ENCODE peak calls at places on chromosomes 3 and 15, in seven cellular contexts. A is neuronal stem cell, R is astrocyte, N is IMR-90, F is HepG2, O is DND-41, T is PC-3. E is an unnamed sample.

GRCh38 chr15:67184208-67184925 is 70.1 kb downstream of the AAGAB start:
- DNase-seq in R (no peak), A (no peak), T (no peak), O (no peak), N (no peak), F (no peak), E (no peak)

GRCh38 chr3:62293051-62293780 is 80.1 kb downstream of the FEZF2 start:
- DNase-seq in O (no peak), T (no peak), F (no peak), N (no peak), R (no peak), A (no peak), E (no peak)

GRCh38 chr3:14396293-14396692 is 6.1 kb upstream of the SLC6A6 start:
- DNase-seq in F (no peak), T (no peak), R (no peak), A (no peak), N (no peak), O (no peak), E (no peak)

GRCh38 chr3:65677486-65677885 is 361.2 kb downstream of the MAGI1 start:
- DNase-seq in N (no peak), A (no peak), F (no peak), T (no peak), R (peak; percentile 19), O (no peak), E (no peak)

GRCh38 chr15:101447561-101448071 is 41.9 kb downstream of the PCSK6 start:
- DNase-seq in F (no peak), R (no peak), A (no peak), N (no peak), T (no peak), O (no peak), E (no peak)

GRCh38 chr15:49045691-49046112 is 544 bp downstream of the SECISBP2L start:
- DNase-seq in F (peak; percentile 28), R (peak; percentile 43), T (peak; percentile 31), N (peak; percentile 21), A (no peak), O (peak; percentile 15), E (peak; percentile 40)

GRCh38 chr3:132180337-132180791 is 136.8 kb upstream of the ACP3 start:
- DNase-seq in T (peak; percentile 89), R (peak; percentile 34), A (peak; percentile 58), F (peak; percentile 38), O (peak; percentile 4), N (peak; percentile 66), E (peak; percentile 47)

GRCh38 chr3:192259661-192260060 is 467.7 kb downstream of the FGF12 start:
- DNase-seq in T (no peak), R (peak; percentile 36), N (no peak), F (no peak), A (no peak), O (no peak), E (peak; percentile 52)

GRCh38 chr3:170232266-170232665 is 10.0 kb downstream of the PRKCI start:
- DNase-seq in O (no peak), N (peak; percentile 21), A (no peak), R (peak; percentile 56), F (no peak), T (no peak), E (no peak)

GRCh38 chr3:151219056-151219455 is 16.0 kb upstream of the GPR171 start:
- DNase-seq in R (peak; percentile 89), O (no peak), N (peak; percentile 87), F (no peak), T (peak; percentile 84), A (no peak), E (peak; percentile 49)

GRCh38 chr15:79307251-79307650 is 3.7 kb upstream of the TMED3 start:
- DNase-seq in R (no peak), A (no peak), N (no peak), O (no peak), T (no peak), F (no peak), E (no peak)

GRCh38 chr3:193560870-193561269 is 6.2 kb upstream of the ATP13A4 start:
- DNase-seq in R (no peak), N (no peak), T (no peak), F (no peak), A (no peak), O (no peak), E (no peak)

GRCh38 chr3:142595581-142595950 is 627 bp upstream of the PLS1 start:
- DNase-seq in T (peak; percentile 86), R (peak; percentile 94), F (peak; percentile 74), N (peak; percentile 86), A (no peak), O (no peak), E (peak; percentile 95)

GRCh38 chr3:148815316-148815715 is 12.3 kb upstream of the CPB1 start:
- DNase-seq in O (no peak), F (no peak), A (no peak), N (no peak), R (no peak), T (no peak), E (no peak)

GRCh38 chr3:122416966-122417365 is 1.1 kb upstream of the WDR5B start:
- DNase-seq in N (no peak), T (no peak), F (no peak), A (no peak), R (no peak), O (no peak), E (peak; percentile 17)

GRCh38 chr3:115272036-115272824 is 125.1 kb upstream of the ZBTB20 start:
- DNase-seq in O (no peak), R (peak; percentile 92), T (no peak), N (peak; percentile 66), A (no peak), F (no peak), E (peak; percentile 93)

GRCh38 chr3:65006300-65006739 is 318.5 kb upstream of the ADAMTS9 start:
- DNase-seq in A (no peak), F (no peak), T (no peak), R (peak; percentile 72), O (no peak), N (peak; percentile 18), E (peak; percentile 75)

DNA sequence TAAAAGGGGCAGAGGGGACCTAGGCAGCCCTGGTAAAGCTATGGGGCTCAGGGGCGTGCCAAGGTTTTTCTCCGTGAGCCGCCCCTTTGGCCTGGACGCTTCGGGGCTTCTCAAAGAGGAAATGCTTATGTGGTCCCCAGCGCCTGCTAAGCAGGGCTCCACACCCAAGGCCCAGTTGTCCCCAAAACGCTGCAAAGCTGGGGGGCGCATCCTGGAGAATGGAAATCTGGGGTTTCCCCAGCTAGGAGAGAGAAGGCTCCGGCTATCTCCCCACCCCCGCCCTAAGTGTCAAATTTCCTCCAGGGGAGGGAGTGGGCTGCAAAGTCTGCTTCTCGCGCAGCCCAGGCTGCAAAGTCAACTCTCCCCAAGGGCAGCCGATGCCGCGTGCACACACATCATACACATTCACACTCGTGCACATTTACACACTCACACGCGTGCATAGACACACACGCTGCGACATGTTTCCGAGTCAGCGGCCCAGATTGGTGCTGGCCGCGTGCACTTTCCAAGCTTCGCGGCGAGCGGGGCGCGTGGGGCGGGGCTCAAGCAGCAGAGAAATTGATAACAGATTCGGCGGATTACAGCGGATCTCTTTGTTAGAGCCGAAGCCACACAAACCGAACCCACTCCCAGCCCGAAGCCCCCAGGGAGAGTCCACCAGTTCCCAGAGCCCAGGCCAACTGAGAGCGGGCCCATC is 4.5 kb downstream of the WNT5A start:
- DNase-seq in N (peak; percentile 79), T (no peak), O (no peak), F (no peak), A (peak; percentile 37), R (peak; percentile 63), E (peak; percentile 54)
- H3K4me3 ChIP-seq in N (peak overlapping the region; percentile 89), T (no peak overlapping the region), O (no peak overlapping the region), F (no peak overlapping the region), A (peak overlapping the region; percentile 78), R (peak overlapping the region; percentile 77), E (peak overlapping the region; percentile 65)

DNA sequence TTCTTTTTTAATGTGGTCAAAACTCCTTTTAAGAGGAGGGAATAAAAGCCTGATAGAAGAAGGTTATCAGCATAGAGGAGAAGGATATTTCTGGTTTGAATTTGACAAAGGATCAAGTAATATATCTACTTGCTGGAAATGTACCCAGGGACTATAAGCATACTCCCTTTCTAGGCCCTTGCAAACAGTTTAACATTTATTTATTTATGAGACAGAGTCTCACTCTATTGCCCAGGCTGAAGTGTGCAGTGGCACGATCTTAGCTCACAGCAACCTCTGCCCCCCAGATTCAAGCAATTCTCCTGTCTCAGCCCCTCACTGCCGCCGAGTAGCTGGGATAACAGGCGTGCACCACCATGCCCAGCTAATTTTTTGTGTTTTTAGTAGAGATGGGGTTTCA is 71.6 kb downstream of the SLMAP start:
- DNase-seq in R (no peak), F (no peak), T (no peak), O (no peak), N (no peak), A (no peak), E (no peak)
- H3K4me1 ChIP-seq in R (no peaks in the 10 kb centered on the region), F (peaks cover 44% of the 10 kb centered on the region), T (peaks cover 11% of the 10 kb centered on the region), O (no peaks in the 10 kb centered on the region), N (peaks cover 4% of the 10 kb centered on the region), A (peaks cover 2% of the 10 kb centered on the region), E (no peaks in the 10 kb centered on the region)

DNA sequence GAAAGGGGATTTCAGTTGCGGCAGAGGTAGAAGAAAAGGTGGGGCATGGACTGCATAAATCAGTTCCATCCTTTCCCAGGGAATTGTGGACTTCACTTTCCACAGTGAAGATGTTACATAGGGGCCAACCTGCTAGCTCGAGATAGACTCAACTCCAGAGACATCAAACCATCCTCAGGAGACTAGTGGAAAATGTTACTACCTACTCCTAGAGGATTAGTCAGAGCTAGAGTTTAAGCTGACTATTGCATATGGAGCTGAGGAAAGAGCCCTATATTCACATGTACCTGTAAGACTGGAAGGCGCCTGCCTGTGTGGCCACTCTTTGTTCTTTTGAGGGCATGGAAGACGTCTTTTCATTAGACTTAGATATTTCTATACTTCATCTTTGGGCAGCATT is 69.2 kb downstream of the KLHL25 start:
- DNase-seq in O (no peak), N (no peak), R (no peak), F (no peak), A (no peak), T (no peak), E (no peak)
- H3K4me2 ChIP-seq in O (no peak overlapping the region), N (no peak overlapping the region), R (no peak overlapping the region), F (no peak overlapping the region), A (no peak overlapping the region), T (no peak overlapping the region), E (no peak overlapping the region)

DNA sequence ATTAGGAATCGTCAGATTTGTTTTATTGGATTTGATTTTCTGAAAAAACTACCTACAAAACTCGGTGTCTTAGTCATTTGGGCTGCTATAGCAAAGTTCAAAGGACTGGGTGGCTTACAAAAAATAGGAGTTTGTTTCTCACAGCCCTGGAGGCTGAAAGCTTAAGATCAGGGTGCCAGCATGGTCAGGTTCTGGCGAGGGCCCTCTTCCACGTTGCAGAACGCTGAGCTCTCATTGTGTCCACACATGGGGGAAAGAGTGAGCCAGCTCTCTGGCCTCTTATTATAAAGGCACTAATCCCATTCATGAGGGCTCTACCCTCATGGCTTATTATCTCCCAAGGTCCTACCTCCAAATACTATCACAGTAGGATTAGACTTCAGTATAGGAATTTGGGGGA is 40.6 kb upstream of the MRPS22 start:
- DNase-seq in O (no peak), F (no peak), N (no peak), A (no peak), R (no peak), T (no peak), E (no peak)
- H3K4me3 ChIP-seq in O (no peak overlapping the region), F (no peak overlapping the region), N (no peak overlapping the region), A (no peak overlapping the region), R (no peak overlapping the region), T (no peak overlapping the region), E (no peak overlapping the region)

GRCh38 chr15:42097018-42097417 is 2.7 kb upstream of the PLA2G4D start:
- DNase-seq in T (no peak), O (no peak), F (no peak), A (no peak), R (no peak), N (no peak), E (no peak)
- H3K4me1 ChIP-seq in T (peaks cover 26% of the 10 kb centered on the region), O (no peaks in the 10 kb centered on the region), F (peaks cover 55% of the 10 kb centered on the region), A (peaks cover 14% of the 10 kb centered on the region), R (peaks cover 9% of the 10 kb centered on the region), N (no peaks in the 10 kb centered on the region), E (no peaks in the 10 kb centered on the region)